ENCODE peak calls at places on chromosome 1, in four cellular contexts. N is Calu3, J is NCI-H2171, H is neural crest cell. P is an unnamed sample.

GRCh38 chr1:75136921-75137641 is 2.9 kb downstream of the LHX8 start:
- DNase-seq in N (no peak), J (no peak), H (no peak), P (no peak)

GRCh38 chr1:117060441-117061317 is 553 bp downstream of the TTF2 start:
- DNase-seq in N (peak; percentile 4), J (no peak), H (no peak), P (peak; percentile 42)

GRCh38 chr1:111512132-111512874 is 8.9 kb upstream of the ADORA3 start:
- DNase-seq in N (no peak), J (no peak), H (no peak), P (no peak)

GRCh38 chr1:171313319-171313834 is 606 bp upstream of the FMO4 start:
- DNase-seq in N (no peak), J (no peak), H (no peak), P (no peak)

GRCh38 chr1:166484471-166484870 is 317.7 kb upstream of the FAM78B start:
- DNase-seq in N (no peak), J (no peak), H (no peak), P (no peak)

GRCh38 chr1:75136158-75136815 is 2.1 kb downstream of the LHX8 start:
- DNase-seq in N (no peak), J (no peak), H (peak; percentile 43), P (no peak)

GRCh38 chr1:18035145-18035544 is 72.5 kb upstream of the IGSF21 start:
- DNase-seq in N (no peak), J (no peak), H (no peak), P (no peak)

GRCh38 chr1:39561321-39561720 is 15.3 kb downstream of the PABPC4 start:
- DNase-seq in N (no peak), J (no peak), H (no peak), P (no peak)

GRCh38 chr1:201888282-201889033 is at the start of gene SHISA4:
- DNase-seq in N (peak; percentile 85), J (no peak), H (peak; percentile 48), P (peak; percentile 47)

GRCh38 chr1:36372617-36373016 is 13.1 kb downstream of the STK40 start:
- DNase-seq in N (no peak), J (no peak), H (no peak), P (no peak)

GRCh38 chr1:159370855-159371254 is 61.1 kb upstream of the OR10J4 start:
- DNase-seq in N (no peak), J (no peak), H (no peak), P (no peak)

GRCh38 chr1:111481387-111482221 is 7.8 kb downstream of the C1orf162 start:
- DNase-seq in N (peak; percentile 69), J (peak; percentile 8), H (peak; percentile 47), P (peak; percentile 74)

GRCh38 chr1:87219626-87220025 is 109.1 kb upstream of the LMO4 start:
- DNase-seq in N (no peak), J (no peak), H (no peak), P (no peak)

GRCh38 chr1:205261946-205262668 is 34.4 kb downstream of the TMCC2 start:
- DNase-seq in N (no peak), J (no peak), H (no peak), P (no peak)

GRCh38 chr1:116113615-116114014 is 2.4 kb downstream of the MAB21L3 start:
- DNase-seq in N (no peak), J (no peak), H (no peak), P (no peak)

GRCh38 chr1:119139393-119139792 is 1.1 kb downstream of the WARS2 start:
- DNase-seq in N (no peak), J (no peak), H (no peak), P (peak; percentile 28)

GRCh38 chr1:25128168-25128621 is 104.1 kb downstream of the SYF2 start:
- DNase-seq in N (no peak), J (no peak), H (no peak), P (peak; percentile 68)

GRCh38 chr1:1087351-1088035 is 13.4 kb upstream of the RNF223 start:
- DNase-seq in N (no peak), J (no peak), H (no peak), P (no peak)

GRCh38 chr1:163747855-163748254 is 426.1 kb downstream of the NUF2 start:
- DNase-seq in N (no peak), J (no peak), H (no peak), P (no peak)

GRCh38 chr1:199684686-199685273 is 342.7 kb upstream of the NR5A2 start:
- DNase-seq in N (peak; percentile 63), J (peak; percentile 26), H (peak; percentile 23), P (peak; percentile 28)

GRCh38 chr1:57741521-57741920 is 317.7 kb upstream of the DAB1 start:
- DNase-seq in N (no peak), J (no peak), H (no peak), P (peak; percentile 14)

GRCh38 chr1:232893481-232894313 is 56.7 kb upstream of the NTPCR start:
- DNase-seq in N (no peak), J (no peak), H (no peak), P (no peak)

GRCh38 chr1:12518956-12519707 is 98.9 kb downstream of the DHRS3 start:
- DNase-seq in N (no peak), J (no peak), H (no peak), P (no peak)

P was measured in GM10248.